ENCODE peak calls at places on chromosome 22, in four cellular contexts. One of them, this sample, is unnamed.

GRCh38 chr22:25702046-25702445 is 39.9 kb upstream of the MYO18B start:
- DNase-seq in psoas muscle: no peak
- DNase-seq in AG04450: no peak
- DNase-seq in pancreas: no peak
- DNase-seq in this sample: no peak

GRCh38 chr22:27241430-27242110 is 560.0 kb downstream of the MN1 start:
- DNase-seq in psoas muscle: peak; percentile 56
- DNase-seq in AG04450: no peak
- DNase-seq in pancreas: peak; percentile 94
- DNase-seq in this sample: no peak

GRCh38 chr22:47180796-47181195 is 418.3 kb downstream of the TBC1D22A start:
- DNase-seq in psoas muscle: no peak
- DNase-seq in AG04450: no peak
- DNase-seq in pancreas: no peak
- DNase-seq in this sample: no peak

GRCh38 chr22:45997077-45997774 is 20.3 kb upstream of the WNT7B start:
- DNase-seq in psoas muscle: peak; percentile 96
- DNase-seq in AG04450: peak; percentile 90
- DNase-seq in pancreas: peak; percentile 74
- DNase-seq in this sample: no peak

GRCh38 chr22:28023036-28023435 is 104.0 kb upstream of the PITPNB start:
- DNase-seq in psoas muscle: no peak
- DNase-seq in AG04450: no peak
- DNase-seq in pancreas: no peak
- DNase-seq in this sample: peak; percentile 27

GRCh38 chr22:27668828-27669797 is 132.4 kb downstream of the MN1 start:
- DNase-seq in psoas muscle: peak; percentile 96
- DNase-seq in AG04450: no peak
- DNase-seq in pancreas: no peak
- DNase-seq in this sample: no peak

GRCh38 chr22:49534386-49534785 is 293.3 kb downstream of the BRD1 start:
- DNase-seq in psoas muscle: no peak
- DNase-seq in AG04450: no peak
- DNase-seq in pancreas: no peak
- DNase-seq in this sample: no peak

GRCh38 chr22:25510926-25511325 is 53.5 kb upstream of the GRK3 start:
- DNase-seq in psoas muscle: no peak
- DNase-seq in AG04450: no peak
- DNase-seq in pancreas: no peak
- DNase-seq in this sample: no peak

GRCh38 chr22:22391543-22391942 is 117.0 kb downstream of the ZNF280B start:
- DNase-seq in psoas muscle: no peak
- DNase-seq in AG04450: no peak
- DNase-seq in pancreas: no peak
- DNase-seq in this sample: no peak

GRCh38 chr22:27810566-27810965 is 9.0 kb upstream of the MN1 start:
- DNase-seq in psoas muscle: peak; percentile 89
- DNase-seq in AG04450: peak; percentile 36
- DNase-seq in pancreas: no peak
- DNase-seq in this sample: no peak

GRCh38 chr22:37930270-37930951 is 23.0 kb downstream of the C22orf23 start:
- DNase-seq in psoas muscle: no peak
- DNase-seq in AG04450: no peak
- DNase-seq in pancreas: no peak
- DNase-seq in this sample: no peak

GRCh38 chr22:19527861-19528417 is 3.7 kb upstream of the CLDN5 start:
- DNase-seq in psoas muscle: no peak
- DNase-seq in AG04450: no peak
- DNase-seq in pancreas: no peak
- DNase-seq in this sample: no peak

GRCh38 chr22:49370841-49371301 is 456.8 kb downstream of the BRD1 start:
- DNase-seq in psoas muscle: no peak
- DNase-seq in AG04450: no peak
- DNase-seq in pancreas: no peak
- DNase-seq in this sample: no peak

GRCh38 chr22:37275622-37276021 is 6.7 kb upstream of the CYTH4 start:
- DNase-seq in psoas muscle: no peak
- DNase-seq in AG04450: no peak
- DNase-seq in pancreas: no peak
- DNase-seq in this sample: no peak

GRCh38 chr22:33513388-33514336 is 406.6 kb downstream of the LARGE1 start:
- DNase-seq in psoas muscle: no peak
- DNase-seq in AG04450: no peak
- DNase-seq in pancreas: no peak
- DNase-seq in this sample: no peak

GRCh38 chr22:47123006-47123826 is 360.8 kb downstream of the TBC1D22A start:
- DNase-seq in psoas muscle: no peak
- DNase-seq in AG04450: no peak
- DNase-seq in pancreas: no peak
- DNase-seq in this sample: no peak

GRCh38 chr22:20550057-20550817 is 42.8 kb downstream of the MED15 start:
- DNase-seq in psoas muscle: peak; percentile 41
- DNase-seq in AG04450: no peak
- DNase-seq in pancreas: no peak
- DNase-seq in this sample: no peak

GRCh38 chr22:34414467-34415440 is 494.5 kb upstream of the LARGE1 start:
- DNase-seq in psoas muscle: no peak
- DNase-seq in AG04450: no peak
- DNase-seq in pancreas: peak; percentile 33
- DNase-seq in this sample: no peak

GRCh38 chr22:29574762-29575450 is 6.0 kb downstream of the NIPSNAP1 start:
- DNase-seq in psoas muscle: no peak
- DNase-seq in AG04450: no peak
- DNase-seq in pancreas: no peak
- DNase-seq in this sample: no peak

GRCh38 chr22:17348464-17349103 is 20.7 kb upstream of the CECR2 start:
- DNase-seq in psoas muscle: no peak
- DNase-seq in AG04450: no peak
- DNase-seq in pancreas: no peak
- DNase-seq in this sample: no peak

GRCh38 chr22:20298110-20298802 is 21.6 kb downstream of the DGCR6L start:
- DNase-seq in psoas muscle: no peak
- DNase-seq in AG04450: no peak
- DNase-seq in pancreas: no peak
- DNase-seq in this sample: no peak

GRCh38 chr22:40712311-40712710 is 33.0 kb downstream of the MCHR1 start:
- DNase-seq in psoas muscle: peak; percentile 39
- DNase-seq in AG04450: no peak
- DNase-seq in pancreas: no peak
- DNase-seq in this sample: no peak

GRCh38 chr22:20857838-20858614 is 585 bp downstream of the PI4KA start:
- DNase-seq in psoas muscle: peak; percentile 91
- DNase-seq in AG04450: peak; percentile 61
- DNase-seq in pancreas: peak; percentile 89
- DNase-seq in this sample: peak; percentile 82

GRCh38 chr22:36871669-36872081 is 10.9 kb downstream of the NCF4 start:
- DNase-seq in psoas muscle: no peak
- DNase-seq in AG04450: no peak
- DNase-seq in pancreas: no peak
- DNase-seq in this sample: no peak

GRCh38 chr22:38046070-38046748 is 11.0 kb upstream of the PICK1 start:
- DNase-seq in psoas muscle: no peak
- DNase-seq in AG04450: no peak
- DNase-seq in pancreas: no peak
- DNase-seq in this sample: no peak

GRCh38 chr22:26466196-26466595 is 17.4 kb downstream of the HPS4 start:
- DNase-seq in psoas muscle: no peak
- DNase-seq in AG04450: no peak
- DNase-seq in pancreas: no peak
- DNase-seq in this sample: no peak

GRCh38 chr22:42116848-42117424 is 13.7 kb downstream of the CYP2D6 start:
- DNase-seq in psoas muscle: peak; percentile 67
- DNase-seq in AG04450: no peak
- DNase-seq in pancreas: no peak
- DNase-seq in this sample: no peak
- TF ChIP-seq CTCF in psoas muscle: no peak
- TF ChIP-seq CTCF in AG04450: no peak
- TF ChIP-seq CTCF in pancreas: no peak
- TF ChIP-seq CTCF in this sample: no peak

GRCh38 chr22:39244073-39244495 is 698 bp downstream of the PDGFB start:
- DNase-seq in psoas muscle: no peak
- DNase-seq in AG04450: no peak
- DNase-seq in pancreas: peak; percentile 60
- DNase-seq in this sample: no peak
- H3K27me3 ChIP-seq in psoas muscle: no peaks in the 10 kb centered on the region
- H3K27me3 ChIP-seq in AG04450: peaks cover 54% of the 10 kb centered on the region
- H3K27me3 ChIP-seq in pancreas: no peaks in the 10 kb centered on the region
- H3K27me3 ChIP-seq in this sample: peaks cover 5% of the 10 kb centered on the region

DNA sequence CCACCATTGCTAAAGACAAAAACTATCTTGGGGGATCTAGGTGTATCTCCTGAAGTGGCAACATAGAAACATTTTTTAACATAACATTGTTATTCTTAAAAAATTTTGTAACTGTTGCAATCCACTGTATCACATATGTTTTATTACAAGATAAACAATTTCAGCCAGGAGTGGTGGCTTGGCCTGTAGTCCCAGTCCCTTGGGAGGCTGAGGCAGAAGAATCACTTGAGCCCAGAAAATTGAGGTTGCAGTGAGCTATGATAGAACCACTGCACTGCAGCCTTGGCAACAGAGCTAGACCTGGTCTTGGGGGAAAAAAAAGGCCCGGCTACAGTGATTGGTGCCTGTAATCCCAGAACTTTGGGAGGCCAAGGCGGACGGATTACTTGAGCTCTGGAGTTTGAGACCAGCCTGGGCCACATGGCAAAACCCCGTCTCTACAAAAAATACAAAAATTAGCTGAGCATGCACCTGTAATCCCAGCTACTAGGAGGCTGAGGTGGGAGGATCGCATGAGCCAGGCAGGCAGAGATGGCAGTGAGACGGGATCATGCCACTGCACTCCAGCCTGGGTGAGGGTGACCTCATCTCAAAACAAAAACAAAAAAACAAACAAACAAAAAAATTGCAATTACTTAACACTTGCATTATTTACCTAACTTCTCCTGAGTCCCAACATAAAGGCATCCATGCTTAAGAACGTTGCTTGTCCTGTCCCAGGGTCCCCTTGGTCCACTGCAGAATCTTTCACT is 1.5 kb upstream of the DEPDC5 start:
- DNase-seq in psoas muscle: no peak
- DNase-seq in AG04450: no peak
- DNase-seq in pancreas: no peak
- DNase-seq in this sample: no peak
- TF ChIP-seq CTCF in psoas muscle: no peak
- TF ChIP-seq CTCF in AG04450: no peak
- TF ChIP-seq CTCF in pancreas: no peak
- TF ChIP-seq CTCF in this sample: no peak

GRCh38 chr22:48238966-48239365 is 1476.5 kb downstream of the TBC1D22A start:
- DNase-seq in psoas muscle: no peak
- DNase-seq in AG04450: no peak
- DNase-seq in pancreas: no peak
- DNase-seq in this sample: no peak

GRCh38 chr22:48239461-48240164 is 1477.2 kb downstream of the TBC1D22A start:
- DNase-seq in psoas muscle: no peak
- DNase-seq in AG04450: no peak
- DNase-seq in pancreas: no peak
- DNase-seq in this sample: no peak

GRCh38 chr22:48236261-48236660 is 1473.8 kb downstream of the TBC1D22A start:
- DNase-seq in psoas muscle: no peak
- DNase-seq in AG04450: no peak
- DNase-seq in pancreas: no peak
- DNase-seq in this sample: no peak

GRCh38 chr22:48237466-48237865 is 1475.0 kb downstream of the TBC1D22A start:
- DNase-seq in psoas muscle: no peak
- DNase-seq in AG04450: no peak
- DNase-seq in pancreas: no peak
- DNase-seq in this sample: no peak

DNA sequence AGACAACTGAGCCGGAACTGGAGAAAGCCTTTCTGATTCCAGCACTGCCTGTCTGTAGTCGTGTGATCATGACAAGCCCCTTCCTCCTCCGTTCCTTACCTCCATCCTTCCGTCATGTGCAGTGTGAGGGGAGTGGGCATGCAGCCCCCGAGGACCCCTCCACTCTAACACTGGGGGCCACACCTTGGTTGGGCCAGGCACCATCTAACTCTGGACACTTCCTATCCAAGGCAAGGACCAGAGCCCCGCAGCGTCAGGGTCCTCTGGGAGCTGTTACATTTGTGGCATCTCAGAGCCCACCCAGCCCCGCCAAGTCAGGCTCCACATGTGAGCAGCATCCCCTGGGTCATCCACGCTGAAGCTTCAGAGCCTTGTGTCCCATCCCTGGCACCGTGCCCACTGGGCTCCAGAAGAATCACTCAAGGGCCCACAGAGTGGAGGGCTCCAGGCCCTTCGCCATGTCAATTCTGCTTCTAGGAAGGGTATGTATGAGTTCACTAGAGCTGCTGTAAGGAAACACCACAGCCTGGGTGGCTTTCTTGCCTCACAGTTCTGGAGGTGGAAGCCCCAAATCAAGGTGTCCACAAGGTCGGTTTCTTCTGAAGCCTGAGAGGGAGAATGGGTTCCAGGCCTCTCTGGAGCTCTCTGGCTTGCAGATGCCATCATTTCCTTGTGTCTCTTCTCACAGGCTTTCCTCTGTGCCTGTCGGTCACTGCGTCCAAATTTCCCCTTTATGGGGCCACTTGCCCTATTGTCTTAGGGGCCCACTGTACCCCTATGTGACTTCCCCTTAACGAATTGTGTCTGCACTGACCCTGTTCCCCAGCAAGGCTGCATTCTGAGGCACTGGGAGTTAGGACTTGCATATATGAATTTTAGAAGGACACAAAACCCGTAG is 1475.8 kb downstream of the TBC1D22A start:
- DNase-seq in psoas muscle: no peak
- DNase-seq in AG04450: no peak
- DNase-seq in pancreas: no peak
- DNase-seq in this sample: no peak
- H3K27me3 ChIP-seq in psoas muscle: peaks cover 6% of the 10 kb centered on the region
- H3K27me3 ChIP-seq in AG04450: no peaks in the 10 kb centered on the region
- H3K27me3 ChIP-seq in pancreas: no peaks in the 10 kb centered on the region
- H3K27me3 ChIP-seq in this sample: no peaks in the 10 kb centered on the region

This sample was measured in CD4-positive, alpha-beta T cell.